ENCODE peak calls at places on chromosomes 12 and 14, in nine cellular contexts. R, T, K, E, Q, B, F, D and W are unnamed samples.

GRCh38 chr12:3265406-3265805 is 188.2 kb downstream of the TSPAN9 start:
- DNase-seq in R (peak), T (no peak), K (no peak), E (no peak), Q (peak), B (no peak), F (no peak), D (no peak), W (no peak)

GRCh38 chr14:95529242-95529641 is 5.6 kb upstream of the GLRX5 start:
- DNase-seq in R (no peak), T (no peak), K (no peak), E (no peak), Q (no peak), B (no peak), F (no peak), D (no peak), W (no peak)

GRCh38 chr12:94615284-94616216 is 34.8 kb downstream of the TMCC3 start:
- DNase-seq in R (peak), T (no peak), K (peak), E (peak), Q (no peak), B (no peak), F (no peak), D (no peak), W (no peak)

GRCh38 chr14:101374373-101375338 is 186.6 kb upstream of the DIO3 start:
- DNase-seq in R (no peak), T (no peak), K (no peak), E (no peak), Q (no peak), B (no peak), F (no peak), D (no peak), W (no peak)

GRCh38 chr12:52798003-52798670 is 2.2 kb upstream of the KRT3 start:
- DNase-seq in R (no peak), T (no peak), K (no peak), E (peak), Q (no peak), B (no peak), F (no peak), D (no peak), W (no peak)

GRCh38 chr14:32722631-32723183 is 216.0 kb upstream of the NPAS3 start:
- DNase-seq in R (no peak), T (no peak), K (no peak), E (no peak), Q (no peak), B (no peak), F (no peak), D (no peak), W (no peak)

GRCh38 chr12:58969227-58969626 is 48.9 kb upstream of the LRIG3 start:
- DNase-seq in R (no peak), T (no peak), K (no peak), E (no peak), Q (no peak), B (no peak), F (no peak), D (no peak), W (no peak)

GRCh38 chr14:24096545-24097181 is 2.6 kb downstream of the PCK2 start:
- DNase-seq in R (no peak), T (no peak), K (no peak), E (no peak), Q (no peak), B (no peak), F (no peak), D (no peak), W (no peak)

GRCh38 chr12:24088751-24089150 is 139.3 kb upstream of the SOX5 start:
- DNase-seq in R (no peak), T (no peak), K (no peak), E (peak), Q (no peak), B (no peak), F (no peak), D (no peak), W (no peak)

GRCh38 chr12:68290126-68290525 is 36.7 kb upstream of the IL22 start:
- DNase-seq in R (no peak), T (peak), K (no peak), E (no peak), Q (no peak), B (peak), F (no peak), D (peak), W (peak)

GRCh38 chr12:42763682-42764081 is 174.1 kb upstream of the PRICKLE1 start:
- DNase-seq in R (no peak), T (no peak), K (no peak), E (no peak), Q (no peak), B (no peak), F (no peak), D (no peak), W (no peak)

GRCh38 chr12:1870086-1870485 is 48.4 kb downstream of the CACNA2D4 start:
- DNase-seq in R (no peak), T (no peak), K (no peak), E (no peak), Q (no peak), B (no peak), F (no peak), D (no peak), W (no peak)